ENCODE peak calls at places on chromosomes 6 and 20, in ten cellular contexts. One of them, this sample, is unnamed.

GRCh38 chr6:131914967-131915751 is 36.0 kb downstream of the CCN2 start:
- DNase-seq in cardiac muscle cell: peak; percentile 89
- DNase-seq in stomach: peak; percentile 75
- DNase-seq in RWPE1: peak; percentile 46
- DNase-seq in IMR-90: peak; percentile 89
- DNase-seq in fibroblast of lung: peak; percentile 78
- DNase-seq in astrocyte: peak; percentile 68
- DNase-seq in lower lobe of right lung: no peak
- DNase-seq in H9: peak; percentile 50
- DNase-seq in tibial nerve: peak; percentile 46
- DNase-seq in this sample: peak; percentile 85

GRCh38 chr20:19456600-19457390 is 244.4 kb downstream of the SLC24A3 start:
- DNase-seq in IMR-90: no peak
- DNase-seq in fibroblast of lung: no peak
- DNase-seq in RWPE1: no peak
- DNase-seq in cardiac muscle cell: no peak
- DNase-seq in H9: no peak
- DNase-seq in stomach: no peak
- DNase-seq in lower lobe of right lung: no peak
- DNase-seq in tibial nerve: no peak
- DNase-seq in astrocyte: no peak
- DNase-seq in this sample: no peak

GRCh38 chr20:44997668-44998067 is 31.4 kb downstream of the STK4 start:
- DNase-seq in stomach: no peak
- DNase-seq in RWPE1: no peak
- DNase-seq in cardiac muscle cell: no peak
- DNase-seq in fibroblast of lung: no peak
- DNase-seq in tibial nerve: no peak
- DNase-seq in astrocyte: no peak
- DNase-seq in H9: no peak
- DNase-seq in IMR-90: no peak
- DNase-seq in lower lobe of right lung: no peak
- DNase-seq in this sample: no peak

GRCh38 chr6:156991971-156992370 is 214.8 kb downstream of the ARID1B start:
- DNase-seq in H9: no peak
- DNase-seq in cardiac muscle cell: peak; percentile 12
- DNase-seq in tibial nerve: no peak
- DNase-seq in fibroblast of lung: peak; percentile 8
- DNase-seq in lower lobe of right lung: no peak
- DNase-seq in RWPE1: no peak
- DNase-seq in IMR-90: peak; percentile 71
- DNase-seq in astrocyte: no peak
- DNase-seq in stomach: no peak
- DNase-seq in this sample: no peak

GRCh38 chr6:35044771-35045275 is 96.3 kb downstream of the TCP11 start:
- DNase-seq in IMR-90: no peak
- DNase-seq in stomach: no peak
- DNase-seq in astrocyte: no peak
- DNase-seq in RWPE1: no peak
- DNase-seq in tibial nerve: no peak
- DNase-seq in fibroblast of lung: no peak
- DNase-seq in lower lobe of right lung: no peak
- DNase-seq in cardiac muscle cell: peak; percentile 65
- DNase-seq in H9: no peak
- DNase-seq in this sample: no peak

GRCh38 chr20:36479938-36480337 is 61.4 kb upstream of the MYL9 start:
- DNase-seq in IMR-90: no peak
- DNase-seq in fibroblast of lung: no peak
- DNase-seq in cardiac muscle cell: no peak
- DNase-seq in stomach: no peak
- DNase-seq in H9: no peak
- DNase-seq in RWPE1: no peak
- DNase-seq in lower lobe of right lung: no peak
- DNase-seq in tibial nerve: no peak
- DNase-seq in astrocyte: no peak
- DNase-seq in this sample: no peak

GRCh38 chr20:61753987-61754956 is 311.4 kb downstream of the TAF4 start:
- DNase-seq in cardiac muscle cell: no peak
- DNase-seq in RWPE1: no peak
- DNase-seq in tibial nerve: no peak
- DNase-seq in H9: no peak
- DNase-seq in lower lobe of right lung: peak; percentile 26
- DNase-seq in IMR-90: no peak
- DNase-seq in stomach: no peak
- DNase-seq in fibroblast of lung: no peak
- DNase-seq in astrocyte: no peak
- DNase-seq in this sample: no peak

GRCh38 chr6:105603779-105604592 is 201.1 kb upstream of the PREP start:
- DNase-seq in RWPE1: no peak
- DNase-seq in stomach: no peak
- DNase-seq in tibial nerve: no peak
- DNase-seq in cardiac muscle cell: no peak
- DNase-seq in fibroblast of lung: peak; percentile 31
- DNase-seq in H9: no peak
- DNase-seq in astrocyte: no peak
- DNase-seq in IMR-90: peak; percentile 76
- DNase-seq in lower lobe of right lung: no peak
- DNase-seq in this sample: no peak

GRCh38 chr6:52790841-52791240 is 12.8 kb downstream of the GSTA1 start:
- DNase-seq in cardiac muscle cell: no peak
- DNase-seq in tibial nerve: no peak
- DNase-seq in IMR-90: no peak
- DNase-seq in astrocyte: no peak
- DNase-seq in stomach: no peak
- DNase-seq in lower lobe of right lung: no peak
- DNase-seq in H9: no peak
- DNase-seq in fibroblast of lung: no peak
- DNase-seq in RWPE1: no peak
- DNase-seq in this sample: no peak

GRCh38 chr6:107673076-107673494 is 151.0 kb downstream of the SCML4 start:
- DNase-seq in astrocyte: no peak
- DNase-seq in lower lobe of right lung: no peak
- DNase-seq in stomach: no peak
- DNase-seq in tibial nerve: no peak
- DNase-seq in fibroblast of lung: no peak
- DNase-seq in H9: no peak
- DNase-seq in IMR-90: no peak
- DNase-seq in cardiac muscle cell: no peak
- DNase-seq in RWPE1: no peak
- DNase-seq in this sample: no peak

GRCh38 chr6:138590796-138591709 is 91.8 kb upstream of the NHSL1 start:
- DNase-seq in H9: peak; percentile 73
- DNase-seq in stomach: peak; percentile 77
- DNase-seq in RWPE1: peak; percentile 68
- DNase-seq in fibroblast of lung: peak; percentile 64
- DNase-seq in tibial nerve: peak; percentile 33
- DNase-seq in lower lobe of right lung: no peak
- DNase-seq in cardiac muscle cell: peak; percentile 84
- DNase-seq in astrocyte: no peak
- DNase-seq in IMR-90: peak; percentile 79
- DNase-seq in this sample: peak; percentile 72

GRCh38 chr6:161922631-161923119 is 648.8 kb upstream of the AGPAT4 start:
- DNase-seq in IMR-90: peak; percentile 65
- DNase-seq in RWPE1: peak; percentile 49
- DNase-seq in H9: peak; percentile 65
- DNase-seq in lower lobe of right lung: no peak
- DNase-seq in stomach: peak; percentile 77
- DNase-seq in fibroblast of lung: peak; percentile 78
- DNase-seq in astrocyte: peak; percentile 72
- DNase-seq in tibial nerve: no peak
- DNase-seq in cardiac muscle cell: peak; percentile 63
- DNase-seq in this sample: peak; percentile 72

GRCh38 chr6:127198549-127198948 is 68.1 kb upstream of the RNF146 start:
- DNase-seq in RWPE1: no peak
- DNase-seq in tibial nerve: no peak
- DNase-seq in IMR-90: peak; percentile 43
- DNase-seq in fibroblast of lung: no peak
- DNase-seq in lower lobe of right lung: no peak
- DNase-seq in stomach: no peak
- DNase-seq in H9: no peak
- DNase-seq in cardiac muscle cell: peak; percentile 48
- DNase-seq in astrocyte: no peak
- DNase-seq in this sample: no peak

GRCh38 chr6:126831461-126831860 is 287.0 kb upstream of the RSPO3 start:
- DNase-seq in IMR-90: no peak
- DNase-seq in H9: no peak
- DNase-seq in cardiac muscle cell: no peak
- DNase-seq in fibroblast of lung: peak; percentile 42
- DNase-seq in astrocyte: peak; percentile 27
- DNase-seq in RWPE1: no peak
- DNase-seq in lower lobe of right lung: no peak
- DNase-seq in tibial nerve: no peak
- DNase-seq in stomach: no peak
- DNase-seq in this sample: no peak

GRCh38 chr20:44203161-44203560 is 7.4 kb downstream of the OSER1 start:
- DNase-seq in cardiac muscle cell: no peak
- DNase-seq in lower lobe of right lung: no peak
- DNase-seq in RWPE1: no peak
- DNase-seq in IMR-90: peak; percentile 41
- DNase-seq in stomach: no peak
- DNase-seq in H9: no peak
- DNase-seq in fibroblast of lung: peak; percentile 63
- DNase-seq in tibial nerve: no peak
- DNase-seq in astrocyte: peak; percentile 46
- DNase-seq in this sample: no peak

GRCh38 chr6:87261534-87261933 is 60.9 kb upstream of the SMIM8 start:
- DNase-seq in H9: no peak
- DNase-seq in RWPE1: no peak
- DNase-seq in stomach: no peak
- DNase-seq in astrocyte: no peak
- DNase-seq in IMR-90: no peak
- DNase-seq in fibroblast of lung: no peak
- DNase-seq in tibial nerve: no peak
- DNase-seq in cardiac muscle cell: no peak
- DNase-seq in lower lobe of right lung: no peak
- DNase-seq in this sample: no peak

GRCh38 chr6:64280569-64280968 is 645.0 kb downstream of the PHF3 start:
- DNase-seq in H9: no peak
- DNase-seq in fibroblast of lung: peak; percentile 3
- DNase-seq in RWPE1: peak; percentile 8
- DNase-seq in cardiac muscle cell: peak; percentile 72
- DNase-seq in IMR-90: peak; percentile 65
- DNase-seq in astrocyte: no peak
- DNase-seq in tibial nerve: no peak
- DNase-seq in lower lobe of right lung: no peak
- DNase-seq in stomach: no peak
- DNase-seq in this sample: no peak
- TF ChIP-seq CTCF in H9: peak; percentile 49
- TF ChIP-seq CTCF in fibroblast of lung: peak; percentile 34
- TF ChIP-seq CTCF in RWPE1: peak; percentile 28
- TF ChIP-seq CTCF in cardiac muscle cell: peak; percentile 49
- TF ChIP-seq CTCF in IMR-90: peak; percentile 70
- TF ChIP-seq CTCF in astrocyte: peak; percentile 37
- TF ChIP-seq CTCF in tibial nerve: no peak
- TF ChIP-seq CTCF in lower lobe of right lung: peak; percentile 31
- TF ChIP-seq CTCF in stomach: no peak
- TF ChIP-seq CTCF in this sample: peak; percentile 59

GRCh38 chr6:33080127-33081089 is 4.6 kb downstream of the HLA-DPB1 start:
- DNase-seq in lower lobe of right lung: peak; percentile 74
- DNase-seq in H9: peak; percentile 93
- DNase-seq in IMR-90: peak; percentile 48
- DNase-seq in stomach: no peak
- DNase-seq in cardiac muscle cell: peak; percentile 82
- DNase-seq in tibial nerve: peak; percentile 31
- DNase-seq in fibroblast of lung: peak; percentile 49
- DNase-seq in RWPE1: no peak
- DNase-seq in astrocyte: peak; percentile 25
- DNase-seq in this sample: peak; percentile 77
- H3K27ac ChIP-seq in lower lobe of right lung: peak overlapping the region; percentile 77
- H3K27ac ChIP-seq in H9: no peak overlapping the region
- H3K27ac ChIP-seq in IMR-90: peak overlapping the region; percentile 19
- H3K27ac ChIP-seq in stomach: peak overlapping the region; percentile 73
- H3K27ac ChIP-seq in cardiac muscle cell: no peak overlapping the region
- H3K27ac ChIP-seq in tibial nerve: peak overlapping the region; percentile 80
- H3K27ac ChIP-seq in fibroblast of lung: no peak overlapping the region
- H3K27ac ChIP-seq in RWPE1: no peak overlapping the region
- H3K27ac ChIP-seq in astrocyte: peak overlapping the region; percentile 18
- H3K27ac ChIP-seq in this sample: peak overlapping the region; percentile 77

DNA sequence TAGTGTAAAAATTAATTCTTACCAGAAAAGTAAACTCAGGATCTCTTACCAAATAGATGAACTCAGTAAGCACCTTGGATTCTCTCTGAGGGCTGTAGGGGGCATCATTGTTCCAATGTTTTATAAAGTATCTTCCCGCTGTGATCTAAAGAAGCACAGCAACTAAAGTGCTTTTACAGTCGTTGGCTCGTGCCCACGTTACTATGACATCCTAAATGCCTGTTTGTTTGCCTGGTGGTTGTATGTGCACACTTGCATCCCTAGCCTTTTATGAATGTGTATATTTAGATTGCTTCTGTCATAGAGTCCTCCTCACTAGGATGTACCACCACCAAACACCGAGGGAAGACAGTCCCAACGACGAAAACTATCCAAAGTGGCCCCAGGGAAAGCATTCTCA is 34.5 kb downstream of the SLX4IP start:
- DNase-seq in lower lobe of right lung: no peak
- DNase-seq in tibial nerve: peak; percentile 22
- DNase-seq in stomach: no peak
- DNase-seq in fibroblast of lung: peak; percentile 77
- DNase-seq in H9: no peak
- DNase-seq in RWPE1: peak; percentile 44
- DNase-seq in cardiac muscle cell: peak; percentile 93
- DNase-seq in astrocyte: peak; percentile 69
- DNase-seq in IMR-90: peak; percentile 87
- DNase-seq in this sample: peak; percentile 88
- TF ChIP-seq CTCF in lower lobe of right lung: peak; percentile 62
- TF ChIP-seq CTCF in tibial nerve: peak; percentile 53
- TF ChIP-seq CTCF in stomach: no peak
- TF ChIP-seq CTCF in fibroblast of lung: peak; percentile 61
- TF ChIP-seq CTCF in H9: peak; percentile 76
- TF ChIP-seq CTCF in RWPE1: peak; percentile 54
- TF ChIP-seq CTCF in cardiac muscle cell: peak; percentile 73
- TF ChIP-seq CTCF in astrocyte: peak; percentile 70
- TF ChIP-seq CTCF in IMR-90: peak; percentile 68
- TF ChIP-seq CTCF in this sample: peak; percentile 71

DNA sequence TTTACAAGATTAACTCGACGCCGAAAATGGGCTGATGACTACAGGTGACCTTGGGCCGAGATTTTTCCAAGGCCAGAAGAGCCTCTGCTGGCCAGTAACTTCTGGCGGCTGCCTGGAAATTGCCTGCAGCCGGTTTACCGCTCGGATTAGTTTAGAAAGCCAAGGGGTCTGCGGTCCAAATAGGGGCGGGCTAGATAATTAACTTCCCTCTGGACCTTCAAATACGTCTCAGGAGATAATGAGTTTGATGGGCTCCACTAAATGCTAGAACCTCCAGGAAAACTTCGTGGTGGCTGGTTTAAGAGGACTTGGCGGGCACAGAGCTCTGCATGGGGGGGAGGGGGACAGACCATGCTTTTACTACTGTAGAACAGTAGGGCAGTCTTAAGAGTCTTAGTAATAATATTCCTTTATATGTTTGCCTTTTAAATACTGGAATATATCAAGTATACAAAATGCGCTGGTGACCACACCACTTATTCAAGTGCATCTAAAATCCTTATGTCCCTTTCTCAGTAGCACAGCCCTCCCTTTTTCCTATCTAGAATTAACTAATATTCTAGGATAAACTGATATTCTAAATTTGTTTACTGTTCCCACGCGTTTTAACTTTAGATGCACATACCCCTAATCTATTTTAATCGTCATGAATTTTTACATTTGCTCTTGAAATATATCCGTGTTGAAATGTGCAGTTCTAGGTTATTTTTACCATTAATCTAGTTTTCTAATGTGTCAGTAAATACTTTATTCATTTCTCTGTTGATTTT is 107.6 kb upstream of the PRSS16 start:
- DNase-seq in H9: no peak
- DNase-seq in IMR-90: peak; percentile 26
- DNase-seq in cardiac muscle cell: peak; percentile 30
- DNase-seq in fibroblast of lung: peak; percentile 33
- DNase-seq in tibial nerve: no peak
- DNase-seq in lower lobe of right lung: no peak
- DNase-seq in RWPE1: no peak
- DNase-seq in astrocyte: no peak
- DNase-seq in stomach: no peak
- DNase-seq in this sample: no peak
- H3K27ac ChIP-seq in H9: peak overlapping the region; percentile 74
- H3K27ac ChIP-seq in IMR-90: peak overlapping the region; percentile 62
- H3K27ac ChIP-seq in cardiac muscle cell: peak overlapping the region; percentile 74
- H3K27ac ChIP-seq in fibroblast of lung: peak overlapping the region; percentile 80
- H3K27ac ChIP-seq in tibial nerve: peak overlapping the region; percentile 85
- H3K27ac ChIP-seq in lower lobe of right lung: peak overlapping the region; percentile 90
- H3K27ac ChIP-seq in RWPE1: peak overlapping the region; percentile 42
- H3K27ac ChIP-seq in astrocyte: no peak overlapping the region
- H3K27ac ChIP-seq in stomach: peak overlapping the region; percentile 77
- H3K27ac ChIP-seq in this sample: peak overlapping the region; percentile 33